ENCODE peak calls at places on chromosome 1, in nine cellular contexts. X, L, D, U, G, S, M, C and J are unnamed samples.

GRCh38 chr1:198258491-198258890 is 101.7 kb downstream of the NEK7 start:
- DNase-seq in C (no peak), S (no peak), L (peak), U (peak), G (peak), M (peak), D (no peak), X (peak), J (peak)

GRCh38 chr1:54160351-54160750 is 7.6 kb upstream of the CDCP2 start:
- DNase-seq in X (no peak), S (no peak), U (no peak), C (no peak), M (no peak), D (no peak), L (no peak), G (no peak), J (no peak)

GRCh38 chr1:169308313-169309039 is 59.1 kb downstream of the NME7 start:
- DNase-seq in G (no peak), D (no peak), S (no peak), X (no peak), M (no peak), U (no peak), L (no peak), C (no peak), J (no peak)

GRCh38 chr1:20114021-20114648 is 5.2 kb downstream of the PLA2G2D start:
- DNase-seq in L (no peak), S (no peak), G (no peak), X (no peak), U (no peak), M (no peak), D (no peak), C (no peak), J (no peak)

GRCh38 chr1:66833112-66833511 is 32.0 kb upstream of the INSL5 start:
- DNase-seq in C (no peak), M (peak), X (no peak), L (no peak), S (no peak), U (no peak), G (no peak), D (no peak), J (no peak)

GRCh38 chr1:69058454-69058853 is 509.3 kb upstream of the LRRC7 start:
- DNase-seq in U (no peak), L (no peak), M (no peak), D (no peak), X (no peak), G (no peak), S (no peak), C (no peak), J (no peak)

GRCh38 chr1:42931108-42931539 is 27.5 kb downstream of the SLC2A1 start:
- DNase-seq in C (no peak), D (peak), M (peak), L (peak), U (peak), X (peak), S (no peak), G (no peak), J (no peak)

GRCh38 chr1:164510435-164510834 is 48.5 kb upstream of the PBX1 start:
- DNase-seq in D (no peak), L (no peak), C (no peak), U (peak), S (no peak), M (peak), X (peak), G (no peak), J (peak)

GRCh38 chr1:205700865-205701401 is 20.6 kb upstream of the SLC45A3 start:
- DNase-seq in L (no peak), X (no peak), U (peak), S (no peak), G (no peak), D (no peak), M (peak), C (no peak), J (peak)

DNA sequence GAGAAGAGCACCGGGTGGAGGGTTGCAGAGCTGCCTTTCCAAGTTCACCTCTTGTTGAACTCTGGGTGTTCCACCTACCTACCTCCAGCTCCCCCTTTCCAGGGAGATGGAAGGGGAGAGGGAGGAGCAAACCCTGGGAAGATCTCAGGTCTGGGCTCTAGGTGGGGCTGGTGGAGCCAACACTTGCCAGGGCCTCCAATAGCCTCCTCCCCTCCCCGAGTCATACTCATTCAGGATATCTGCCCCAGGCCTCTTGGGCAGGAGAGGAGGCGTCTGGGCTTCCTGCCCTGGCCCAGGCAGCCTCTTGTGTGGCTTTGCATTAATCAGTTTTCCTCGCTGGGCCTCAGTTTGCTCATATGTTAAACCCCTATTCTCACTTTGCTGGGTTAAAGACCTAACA is 13.4 kb downstream of the RAP1GAP start:
- DNase-seq in D (peak), S (no peak), U (no peak), G (peak), M (no peak), L (peak), X (no peak), C (no peak), J (no peak)
- TF ChIP-seq CTCF in D (no peak), S (no peak), U (no peak), G (no peak), M (peak), L (peak), X (no peak), C (no peak), J (no peak)

GRCh38 chr1:152227310-152227928 is 3.4 kb upstream of the HRNR start:
- DNase-seq in M (peak), G (peak), L (peak), D (no peak), X (peak), U (peak), C (no peak), S (no peak), J (peak)
- TF ChIP-seq CTCF in M (peak), G (peak), L (peak), D (no peak), X (no peak), U (peak), C (no peak), S (no peak), J (peak)

DNA sequence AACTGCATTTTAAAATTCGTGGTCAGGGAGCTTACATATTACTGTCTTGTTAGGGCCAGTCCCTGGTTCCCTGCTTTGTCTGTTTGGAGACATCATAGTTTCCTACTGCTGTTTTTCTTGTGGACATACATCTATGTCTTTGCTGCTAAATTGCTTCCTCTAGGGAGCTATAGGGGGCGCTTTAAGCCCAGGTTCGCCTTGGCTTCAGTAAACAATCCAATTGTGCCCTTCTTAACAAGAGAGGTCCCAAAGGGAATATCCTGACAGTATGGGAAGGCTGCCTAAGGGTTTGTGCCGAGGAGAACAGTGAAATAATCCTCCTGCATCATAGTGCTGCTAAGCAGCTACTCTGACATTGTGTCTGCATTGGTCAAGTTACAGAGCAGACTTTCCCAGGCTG is 112.5 kb downstream of the USH2A start:
- DNase-seq in X (peak), M (peak), U (peak), S (no peak), G (peak), L (peak), D (peak), C (no peak), J (peak)
- TF ChIP-seq CTCF in X (peak), M (peak), U (peak), S (no peak), G (no peak), L (peak), D (peak), C (no peak), J (peak)

GRCh38 chr1:8457771-8458409 is 140.0 kb downstream of the SLC45A1 start:
- DNase-seq in L (no peak), U (no peak), M (no peak), C (no peak), D (no peak), S (no peak), G (no peak), X (no peak), J (no peak)

GRCh38 chr1:8458607-8459006 is 140.7 kb downstream of the SLC45A1 start:
- DNase-seq in U (no peak), M (no peak), X (no peak), G (no peak), C (no peak), S (no peak), D (no peak), L (no peak), J (no peak)

GRCh38 chr1:8460784-8461183 is 142.9 kb downstream of the SLC45A1 start:
- DNase-seq in M (no peak), D (no peak), X (no peak), S (no peak), C (no peak), G (no peak), U (no peak), L (no peak), J (no peak)

GRCh38 chr1:8461341-8462110 is 143.6 kb downstream of the SLC45A1 start:
- DNase-seq in G (no peak), D (no peak), L (no peak), X (no peak), M (no peak), U (no peak), S (no peak), C (no peak), J (no peak)

DNA sequence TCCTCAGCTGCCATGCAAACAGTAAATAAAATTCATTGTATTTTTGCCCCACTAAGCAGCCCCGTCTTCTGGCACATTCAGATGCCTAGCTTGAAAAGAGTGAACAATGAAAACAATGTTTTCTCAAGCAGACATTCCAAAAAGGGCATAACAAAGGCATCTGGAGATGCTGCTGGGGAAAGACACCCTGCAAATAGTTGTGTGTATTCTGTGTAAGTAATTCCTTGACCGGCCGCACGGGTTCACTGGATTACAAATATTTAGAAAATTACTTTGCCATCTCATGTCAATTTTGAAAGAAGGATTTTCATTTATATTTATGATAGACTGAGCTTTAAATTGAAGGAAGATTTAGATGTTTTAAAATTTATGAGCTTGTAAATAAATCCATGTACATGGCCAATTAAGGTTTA is 142.2 kb downstream of the SLC45A1 start:
- DNase-seq in G (no peak), X (no peak), S (no peak), L (no peak), M (no peak), D (no peak), C (no peak), U (no peak), J (peak)
- TF ChIP-seq CTCF in G (no peak), X (peak), S (peak), L (no peak), M (no peak), D (no peak), C (no peak), U (no peak), J (peak)

DNA sequence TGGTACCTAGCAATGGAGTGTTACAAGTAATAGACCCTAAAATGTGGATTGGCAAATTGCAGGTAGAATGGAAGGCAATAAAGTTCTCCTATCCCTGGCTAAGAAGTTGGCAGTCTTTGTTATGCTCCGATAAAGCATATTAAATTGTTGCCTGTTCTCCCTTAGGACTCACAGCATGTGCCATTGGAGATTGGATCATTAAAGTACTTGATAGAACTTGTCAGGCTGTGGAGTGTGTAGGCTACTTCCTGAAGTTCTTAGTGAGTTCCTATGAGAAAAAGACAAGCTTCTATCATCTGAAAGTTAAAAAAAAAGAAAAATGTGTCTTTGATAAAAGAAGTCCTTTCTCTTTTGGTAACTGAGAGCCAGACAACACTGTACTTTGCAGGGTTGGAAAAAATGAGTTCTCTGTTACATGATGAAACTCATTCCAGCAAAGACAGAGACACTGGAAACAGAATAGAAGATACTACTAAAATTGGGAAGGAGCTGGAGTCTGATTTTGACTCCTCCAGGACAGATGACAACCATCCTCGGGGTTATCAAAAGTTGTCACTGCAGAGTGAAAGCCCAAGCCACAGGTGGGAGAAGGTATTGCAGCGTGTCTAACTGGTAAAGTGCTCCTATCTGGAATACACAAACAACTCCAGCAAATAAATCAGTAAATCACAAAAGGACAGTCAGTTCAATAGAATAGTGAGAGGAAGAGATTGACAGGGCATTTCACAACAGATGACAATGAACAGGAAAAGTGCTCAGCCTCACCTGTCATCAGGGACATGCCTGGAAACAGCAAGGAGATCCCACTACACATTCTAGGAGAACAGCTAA is 87.5 kb upstream of the WDR26 start:
- DNase-seq in S (no peak), L (no peak), D (no peak), M (no peak), U (no peak), C (no peak), G (no peak), X (no peak), J (no peak)
- TF ChIP-seq CTCF in S (no peak), L (peak), D (no peak), M (peak), U (peak), C (no peak), G (no peak), X (no peak), J (peak)

DNA sequence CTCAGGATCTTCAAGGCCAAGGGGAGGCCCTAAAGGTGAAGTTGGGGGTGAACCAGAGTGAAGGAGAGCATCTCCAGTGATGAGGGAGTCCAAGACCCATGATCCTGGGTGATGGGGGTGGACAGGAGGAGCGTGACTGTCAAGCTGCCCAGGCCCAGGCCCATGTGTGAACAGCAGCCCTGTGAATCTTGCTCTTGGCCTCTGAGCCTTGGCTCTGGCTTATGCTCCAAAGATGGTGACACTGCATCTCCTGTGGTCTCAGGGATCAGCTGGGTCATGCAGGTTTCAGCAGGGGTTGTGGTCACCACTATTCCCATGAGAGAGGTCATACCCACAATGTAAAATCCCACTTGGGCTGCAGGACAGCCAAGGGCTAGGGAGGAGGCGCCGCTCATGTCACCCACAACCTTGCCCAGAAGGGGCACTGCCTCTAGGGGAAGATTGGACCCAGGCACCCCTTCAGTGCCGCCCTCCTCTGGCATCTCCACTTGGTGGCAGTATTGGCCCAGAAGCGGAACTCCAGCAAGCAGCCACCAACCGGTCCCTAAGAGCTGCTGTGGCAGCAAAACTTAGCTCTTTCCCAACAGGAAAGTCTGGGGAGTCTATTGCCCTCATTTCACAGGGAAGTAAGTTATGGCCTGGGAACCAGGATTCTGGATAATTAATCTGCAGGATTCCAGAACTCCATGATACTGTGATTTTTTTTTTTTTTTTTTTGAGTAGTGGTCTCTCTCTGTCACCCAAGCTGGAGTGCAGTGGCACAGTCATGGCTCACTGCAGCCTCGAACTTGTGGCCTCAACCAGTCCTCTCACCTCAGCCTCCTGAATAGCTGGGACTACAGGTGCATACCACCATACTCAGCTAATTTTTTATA is 7.5 kb upstream of the WNT3A start:
- DNase-seq in C (no peak), G (peak), S (peak), M (peak), D (peak), U (peak), X (peak), L (peak), J (peak)
- TF ChIP-seq CTCF in C (peak), G (peak), S (no peak), M (peak), D (peak), U (peak), X (peak), L (peak), J (peak)

GRCh38 chr1:34696230-34696629 is 58.6 kb upstream of the GJB5 start:
- DNase-seq in S (no peak), G (peak), M (peak), C (no peak), U (no peak), L (peak), X (no peak), D (peak), J (no peak)
- TF ChIP-seq CTCF in S (no peak), G (no peak), M (no peak), C (no peak), U (no peak), L (peak), X (no peak), D (peak), J (no peak)

GRCh38 chr1:201020647-201021332 is 2.7 kb downstream of the KIF21B start:
- DNase-seq in L (no peak), C (no peak), D (no peak), X (peak), S (no peak), M (no peak), G (peak), U (peak), J (no peak)
- TF ChIP-seq CTCF in L (peak), C (no peak), D (peak), X (peak), S (no peak), M (peak), G (no peak), U (peak), J (peak)

GRCh38 chr1:110151175-110151715 is 951 bp downstream of the SLC6A17 start:
- DNase-seq in C (no peak), M (peak), X (no peak), G (no peak), U (no peak), S (no peak), D (no peak), L (no peak), J (no peak)

GRCh38 chr1:110153407-110153950 is 3.2 kb downstream of the SLC6A17 start:
- DNase-seq in X (no peak), L (no peak), M (no peak), U (no peak), D (no peak), C (no peak), S (no peak), G (no peak), J (no peak)

GRCh38 chr1:110150330-110151174 is at the start of gene SLC6A17:
- DNase-seq in D (peak), C (no peak), S (no peak), G (peak), L (peak), U (peak), M (peak), X (peak), J (peak)

GRCh38 chr1:110152133-110152785 is 2.0 kb downstream of the SLC6A17 start:
- DNase-seq in D (no peak), U (no peak), S (no peak), L (peak), C (no peak), G (peak), M (peak), X (no peak), J (no peak)

DNA sequence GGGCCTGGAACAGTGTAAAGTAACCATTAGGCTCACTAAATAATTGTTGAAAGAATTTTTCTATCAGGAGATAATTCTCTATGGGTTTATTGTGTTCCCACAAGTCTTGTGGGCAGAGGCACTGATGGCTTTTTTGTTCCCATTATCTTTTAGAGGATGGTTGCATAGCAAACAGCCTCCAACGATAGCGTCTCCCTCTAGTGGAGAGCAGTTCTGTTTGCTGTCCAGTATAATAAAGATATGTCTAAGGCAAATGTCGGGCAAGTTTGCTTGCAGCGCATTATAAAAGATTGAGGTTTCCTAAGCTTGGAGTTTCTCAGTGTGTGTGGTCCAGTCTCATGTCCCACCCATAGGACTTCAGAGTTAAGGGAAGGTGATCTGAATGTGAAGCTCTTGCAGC is 1.3 kb upstream of the SLC6A17 start:
- DNase-seq in G (no peak), X (no peak), C (no peak), M (peak), U (peak), S (no peak), L (peak), D (peak), J (no peak)
- TF ChIP-seq CTCF in G (no peak), X (peak), C (no peak), M (peak), U (peak), S (no peak), L (peak), D (peak), J (peak)